ENCODE peak calls at places on chromosomes 7 and 10, in seven cellular contexts. One of them, this sample, is unnamed.
A peak's percentile ranks its signal among the peaks of the same experiment; 100 is the strongest.

GRCh38 chr7:103715376-103716110 is 269.5 kb upstream of the SLC26A5 start:
- DNase-seq in activated CD8-positive, alpha-beta memory T cell treated with anti-CD3 and anti-CD28 coated beads, Interleukin-2, amount 50 U/mL, for 48 hours: no peak
- DNase-seq in astrocyte of the spinal cord: no peak
- DNase-seq in NAMALWA: no peak
- DNase-seq in stimulated activated CD4-positive, alpha-beta T cell treated with anti-CD3 and anti-CD28 coated beads, Interleukin-4, amount 100 ng/mL, for 48 hours: no peak
- DNase-seq in activated T-cell treated with anti-CD3 and anti-CD28 coated beads, Interleukin-2, amount 50 U/mL, for 24 hours: no peak
- DNase-seq in A549: no peak
- DNase-seq in this sample: no peak

GRCh38 chr7:112144284-112145059 is 61.7 kb downstream of the DOCK4 start:
- DNase-seq in activated CD8-positive, alpha-beta memory T cell treated with anti-CD3 and anti-CD28 coated beads, Interleukin-2, amount 50 U/mL, for 48 hours: no peak
- DNase-seq in astrocyte of the spinal cord: no peak
- DNase-seq in NAMALWA: no peak
- DNase-seq in stimulated activated CD4-positive, alpha-beta T cell treated with anti-CD3 and anti-CD28 coated beads, Interleukin-4, amount 100 ng/mL, for 48 hours: no peak
- DNase-seq in activated T-cell treated with anti-CD3 and anti-CD28 coated beads, Interleukin-2, amount 50 U/mL, for 24 hours: no peak
- DNase-seq in A549: no peak
- DNase-seq in this sample: no peak

GRCh38 chr10:20970044-20970443 is 72.9 kb upstream of the NEBL start:
- DNase-seq in activated CD8-positive, alpha-beta memory T cell treated with anti-CD3 and anti-CD28 coated beads, Interleukin-2, amount 50 U/mL, for 48 hours: no peak
- DNase-seq in astrocyte of the spinal cord: peak; percentile 37
- DNase-seq in NAMALWA: peak; percentile 24
- DNase-seq in stimulated activated CD4-positive, alpha-beta T cell treated with anti-CD3 and anti-CD28 coated beads, Interleukin-4, amount 100 ng/mL, for 48 hours: no peak
- DNase-seq in activated T-cell treated with anti-CD3 and anti-CD28 coated beads, Interleukin-2, amount 50 U/mL, for 24 hours: no peak
- DNase-seq in A549: no peak
- DNase-seq in this sample: peak; percentile 91

GRCh38 chr7:112267944-112268691 is 61.6 kb downstream of the ZNF277 start:
- DNase-seq in activated CD8-positive, alpha-beta memory T cell treated with anti-CD3 and anti-CD28 coated beads, Interleukin-2, amount 50 U/mL, for 48 hours: no peak
- DNase-seq in astrocyte of the spinal cord: no peak
- DNase-seq in NAMALWA: no peak
- DNase-seq in stimulated activated CD4-positive, alpha-beta T cell treated with anti-CD3 and anti-CD28 coated beads, Interleukin-4, amount 100 ng/mL, for 48 hours: no peak
- DNase-seq in activated T-cell treated with anti-CD3 and anti-CD28 coated beads, Interleukin-2, amount 50 U/mL, for 24 hours: no peak
- DNase-seq in A549: no peak
- DNase-seq in this sample: no peak

GRCh38 chr10:43278216-43278615 is 11.4 kb upstream of the RASGEF1A start:
- DNase-seq in activated CD8-positive, alpha-beta memory T cell treated with anti-CD3 and anti-CD28 coated beads, Interleukin-2, amount 50 U/mL, for 48 hours: peak; percentile 6
- DNase-seq in astrocyte of the spinal cord: no peak
- DNase-seq in NAMALWA: no peak
- DNase-seq in stimulated activated CD4-positive, alpha-beta T cell treated with anti-CD3 and anti-CD28 coated beads, Interleukin-4, amount 100 ng/mL, for 48 hours: no peak
- DNase-seq in activated T-cell treated with anti-CD3 and anti-CD28 coated beads, Interleukin-2, amount 50 U/mL, for 24 hours: no peak
- DNase-seq in A549: no peak
- DNase-seq in this sample: no peak

GRCh38 chr7:131538071-131538790 is 18.2 kb downstream of the PODXL start:
- DNase-seq in activated CD8-positive, alpha-beta memory T cell treated with anti-CD3 and anti-CD28 coated beads, Interleukin-2, amount 50 U/mL, for 48 hours: no peak
- DNase-seq in astrocyte of the spinal cord: peak; percentile 51
- DNase-seq in NAMALWA: no peak
- DNase-seq in stimulated activated CD4-positive, alpha-beta T cell treated with anti-CD3 and anti-CD28 coated beads, Interleukin-4, amount 100 ng/mL, for 48 hours: no peak
- DNase-seq in activated T-cell treated with anti-CD3 and anti-CD28 coated beads, Interleukin-2, amount 50 U/mL, for 24 hours: no peak
- DNase-seq in A549: no peak
- DNase-seq in this sample: no peak

GRCh38 chr10:112092529-112092928 is 91.0 kb downstream of the GPAM start:
- DNase-seq in activated CD8-positive, alpha-beta memory T cell treated with anti-CD3 and anti-CD28 coated beads, Interleukin-2, amount 50 U/mL, for 48 hours: no peak
- DNase-seq in astrocyte of the spinal cord: no peak
- DNase-seq in NAMALWA: no peak
- DNase-seq in stimulated activated CD4-positive, alpha-beta T cell treated with anti-CD3 and anti-CD28 coated beads, Interleukin-4, amount 100 ng/mL, for 48 hours: no peak
- DNase-seq in activated T-cell treated with anti-CD3 and anti-CD28 coated beads, Interleukin-2, amount 50 U/mL, for 24 hours: no peak
- DNase-seq in A549: no peak
- DNase-seq in this sample: no peak

GRCh38 chr10:77105756-77106155 is 531.9 kb downstream of the KCNMA1 start:
- DNase-seq in activated CD8-positive, alpha-beta memory T cell treated with anti-CD3 and anti-CD28 coated beads, Interleukin-2, amount 50 U/mL, for 48 hours: no peak
- DNase-seq in astrocyte of the spinal cord: peak; percentile 20
- DNase-seq in NAMALWA: no peak
- DNase-seq in stimulated activated CD4-positive, alpha-beta T cell treated with anti-CD3 and anti-CD28 coated beads, Interleukin-4, amount 100 ng/mL, for 48 hours: no peak
- DNase-seq in activated T-cell treated with anti-CD3 and anti-CD28 coated beads, Interleukin-2, amount 50 U/mL, for 24 hours: no peak
- DNase-seq in A549: no peak
- DNase-seq in this sample: no peak

GRCh38 chr7:45384499-45384898 is 189.7 kb upstream of the ADCY1 start:
- DNase-seq in activated CD8-positive, alpha-beta memory T cell treated with anti-CD3 and anti-CD28 coated beads, Interleukin-2, amount 50 U/mL, for 48 hours: no peak
- DNase-seq in astrocyte of the spinal cord: peak; percentile 23
- DNase-seq in NAMALWA: no peak
- DNase-seq in stimulated activated CD4-positive, alpha-beta T cell treated with anti-CD3 and anti-CD28 coated beads, Interleukin-4, amount 100 ng/mL, for 48 hours: no peak
- DNase-seq in activated T-cell treated with anti-CD3 and anti-CD28 coated beads, Interleukin-2, amount 50 U/mL, for 24 hours: no peak
- DNase-seq in A549: peak; percentile 52
- DNase-seq in this sample: peak; percentile 10

GRCh38 chr7:137084607-137085380 is 216.3 kb downstream of the CHRM2 start:
- DNase-seq in activated CD8-positive, alpha-beta memory T cell treated with anti-CD3 and anti-CD28 coated beads, Interleukin-2, amount 50 U/mL, for 48 hours: no peak
- DNase-seq in astrocyte of the spinal cord: no peak
- DNase-seq in NAMALWA: no peak
- DNase-seq in stimulated activated CD4-positive, alpha-beta T cell treated with anti-CD3 and anti-CD28 coated beads, Interleukin-4, amount 100 ng/mL, for 48 hours: no peak
- DNase-seq in activated T-cell treated with anti-CD3 and anti-CD28 coated beads, Interleukin-2, amount 50 U/mL, for 24 hours: no peak
- DNase-seq in A549: no peak
- DNase-seq in this sample: no peak

GRCh38 chr7:101977249-101977648 is 159.8 kb downstream of the CUX1 start:
- DNase-seq in activated CD8-positive, alpha-beta memory T cell treated with anti-CD3 and anti-CD28 coated beads, Interleukin-2, amount 50 U/mL, for 48 hours: no peak
- DNase-seq in astrocyte of the spinal cord: no peak
- DNase-seq in NAMALWA: no peak
- DNase-seq in stimulated activated CD4-positive, alpha-beta T cell treated with anti-CD3 and anti-CD28 coated beads, Interleukin-4, amount 100 ng/mL, for 48 hours: no peak
- DNase-seq in activated T-cell treated with anti-CD3 and anti-CD28 coated beads, Interleukin-2, amount 50 U/mL, for 24 hours: no peak
- DNase-seq in A549: no peak
- DNase-seq in this sample: no peak

GRCh38 chr7:47552631-47553030 is 29.3 kb downstream of the TNS3 start:
- DNase-seq in activated CD8-positive, alpha-beta memory T cell treated with anti-CD3 and anti-CD28 coated beads, Interleukin-2, amount 50 U/mL, for 48 hours: no peak
- DNase-seq in astrocyte of the spinal cord: peak; percentile 69
- DNase-seq in NAMALWA: no peak
- DNase-seq in stimulated activated CD4-positive, alpha-beta T cell treated with anti-CD3 and anti-CD28 coated beads, Interleukin-4, amount 100 ng/mL, for 48 hours: no peak
- DNase-seq in activated T-cell treated with anti-CD3 and anti-CD28 coated beads, Interleukin-2, amount 50 U/mL, for 24 hours: no peak
- DNase-seq in A549: no peak
- DNase-seq in this sample: no peak

GRCh38 chr10:22454634-22455033 is 109.3 kb downstream of the SPAG6 start:
- DNase-seq in activated CD8-positive, alpha-beta memory T cell treated with anti-CD3 and anti-CD28 coated beads, Interleukin-2, amount 50 U/mL, for 48 hours: no peak
- DNase-seq in astrocyte of the spinal cord: no peak
- DNase-seq in NAMALWA: peak; percentile 9
- DNase-seq in stimulated activated CD4-positive, alpha-beta T cell treated with anti-CD3 and anti-CD28 coated beads, Interleukin-4, amount 100 ng/mL, for 48 hours: no peak
- DNase-seq in activated T-cell treated with anti-CD3 and anti-CD28 coated beads, Interleukin-2, amount 50 U/mL, for 24 hours: no peak
- DNase-seq in A549: no peak
- DNase-seq in this sample: no peak

GRCh38 chr10:103685880-103686669 is 169.3 kb downstream of the SH3PXD2A start:
- DNase-seq in activated CD8-positive, alpha-beta memory T cell treated with anti-CD3 and anti-CD28 coated beads, Interleukin-2, amount 50 U/mL, for 48 hours: peak; percentile 92
- DNase-seq in astrocyte of the spinal cord: peak; percentile 53
- DNase-seq in NAMALWA: peak; percentile 83
- DNase-seq in stimulated activated CD4-positive, alpha-beta T cell treated with anti-CD3 and anti-CD28 coated beads, Interleukin-4, amount 100 ng/mL, for 48 hours: peak; percentile 80
- DNase-seq in activated T-cell treated with anti-CD3 and anti-CD28 coated beads, Interleukin-2, amount 50 U/mL, for 24 hours: peak; percentile 86
- DNase-seq in A549: peak; percentile 91
- DNase-seq in this sample: peak; percentile 68

GRCh38 chr10:87552248-87552914 is 47.7 kb downstream of the MINPP1 start:
- DNase-seq in activated CD8-positive, alpha-beta memory T cell treated with anti-CD3 and anti-CD28 coated beads, Interleukin-2, amount 50 U/mL, for 48 hours: no peak
- DNase-seq in astrocyte of the spinal cord: no peak
- DNase-seq in NAMALWA: no peak
- DNase-seq in stimulated activated CD4-positive, alpha-beta T cell treated with anti-CD3 and anti-CD28 coated beads, Interleukin-4, amount 100 ng/mL, for 48 hours: no peak
- DNase-seq in activated T-cell treated with anti-CD3 and anti-CD28 coated beads, Interleukin-2, amount 50 U/mL, for 24 hours: no peak
- DNase-seq in A549: no peak
- DNase-seq in this sample: no peak

GRCh38 chr10:59674211-59674836 is 35.3 kb downstream of the SLC16A9 start:
- DNase-seq in activated CD8-positive, alpha-beta memory T cell treated with anti-CD3 and anti-CD28 coated beads, Interleukin-2, amount 50 U/mL, for 48 hours: no peak
- DNase-seq in astrocyte of the spinal cord: peak; percentile 59
- DNase-seq in NAMALWA: no peak
- DNase-seq in stimulated activated CD4-positive, alpha-beta T cell treated with anti-CD3 and anti-CD28 coated beads, Interleukin-4, amount 100 ng/mL, for 48 hours: no peak
- DNase-seq in activated T-cell treated with anti-CD3 and anti-CD28 coated beads, Interleukin-2, amount 50 U/mL, for 24 hours: no peak
- DNase-seq in A549: no peak
- DNase-seq in this sample: peak; percentile 44

GRCh38 chr10:71807557-71808510 is 34.5 kb upstream of the VSIR start:
- DNase-seq in activated CD8-positive, alpha-beta memory T cell treated with anti-CD3 and anti-CD28 coated beads, Interleukin-2, amount 50 U/mL, for 48 hours: no peak
- DNase-seq in astrocyte of the spinal cord: no peak
- DNase-seq in NAMALWA: no peak
- DNase-seq in stimulated activated CD4-positive, alpha-beta T cell treated with anti-CD3 and anti-CD28 coated beads, Interleukin-4, amount 100 ng/mL, for 48 hours: no peak
- DNase-seq in activated T-cell treated with anti-CD3 and anti-CD28 coated beads, Interleukin-2, amount 50 U/mL, for 24 hours: no peak
- DNase-seq in A549: no peak
- DNase-seq in this sample: no peak

GRCh38 chr10:131937832-131938231 is 37.0 kb downstream of the PPP2R2D start:
- DNase-seq in activated CD8-positive, alpha-beta memory T cell treated with anti-CD3 and anti-CD28 coated beads, Interleukin-2, amount 50 U/mL, for 48 hours: no peak
- DNase-seq in astrocyte of the spinal cord: no peak
- DNase-seq in NAMALWA: no peak
- DNase-seq in stimulated activated CD4-positive, alpha-beta T cell treated with anti-CD3 and anti-CD28 coated beads, Interleukin-4, amount 100 ng/mL, for 48 hours: no peak
- DNase-seq in activated T-cell treated with anti-CD3 and anti-CD28 coated beads, Interleukin-2, amount 50 U/mL, for 24 hours: no peak
- DNase-seq in A549: no peak
- DNase-seq in this sample: no peak